ENCODE peak calls at places on chromosomes 16 and 17, in four cellular contexts. One of them, this sample, is unnamed.

GRCh38 chr16:73565263-73565662 is 517.3 kb upstream of the ZFHX3 start:
- DNase-seq in CD4-positive, alpha-beta T cell: no peak
- DNase-seq in tibial artery: no peak
- DNase-seq in brain microvascular endothelial cell: no peak
- DNase-seq in this sample: no peak

GRCh38 chr17:8110456-8110804 is 7.9 kb downstream of the ALOXE3 start:
- DNase-seq in CD4-positive, alpha-beta T cell: no peak
- DNase-seq in tibial artery: no peak
- DNase-seq in brain microvascular endothelial cell: no peak
- DNase-seq in this sample: no peak

GRCh38 chr17:17749025-17749772 is 67.9 kb downstream of the RAI1 start:
- DNase-seq in tibial artery: no peak
- DNase-seq in CD4-positive, alpha-beta T cell: no peak
- DNase-seq in brain microvascular endothelial cell: no peak
- DNase-seq in this sample: no peak

GRCh38 chr16:66927012-66927436 is 1.7 kb upstream of the RRAD start:
- DNase-seq in CD4-positive, alpha-beta T cell: no peak
- DNase-seq in brain microvascular endothelial cell: peak; percentile 95
- DNase-seq in tibial artery: no peak
- DNase-seq in this sample: peak; percentile 61

GRCh38 chr17:76082326-76083251 is 3.6 kb downstream of the ZACN start:
- DNase-seq in brain microvascular endothelial cell: no peak
- DNase-seq in CD4-positive, alpha-beta T cell: no peak
- DNase-seq in tibial artery: no peak
- DNase-seq in this sample: no peak

GRCh38 chr16:85284138-85284897 is 172.0 kb upstream of the CIBAR2 start:
- DNase-seq in CD4-positive, alpha-beta T cell: no peak
- DNase-seq in tibial artery: no peak
- DNase-seq in brain microvascular endothelial cell: no peak
- DNase-seq in this sample: no peak

GRCh38 chr16:83995756-83996155 is 27.7 kb downstream of the NECAB2 start:
- DNase-seq in tibial artery: no peak
- DNase-seq in CD4-positive, alpha-beta T cell: no peak
- DNase-seq in brain microvascular endothelial cell: peak; percentile 21
- DNase-seq in this sample: no peak

GRCh38 chr17:10197721-10198508 is 491 bp downstream of the GAS7 start:
- DNase-seq in CD4-positive, alpha-beta T cell: no peak
- DNase-seq in tibial artery: no peak
- DNase-seq in brain microvascular endothelial cell: no peak
- DNase-seq in this sample: no peak

GRCh38 chr16:24736758-24737157 is 7.3 kb downstream of the TNRC6A start:
- DNase-seq in tibial artery: no peak
- DNase-seq in brain microvascular endothelial cell: no peak
- DNase-seq in CD4-positive, alpha-beta T cell: no peak
- DNase-seq in this sample: no peak

GRCh38 chr17:72244942-72245341 is 124.1 kb downstream of the SOX9 start:
- DNase-seq in tibial artery: no peak
- DNase-seq in CD4-positive, alpha-beta T cell: no peak
- DNase-seq in brain microvascular endothelial cell: no peak
- DNase-seq in this sample: no peak

GRCh38 chr16:700684-701584 is 4.7 kb downstream of the FBXL16 start:
- DNase-seq in CD4-positive, alpha-beta T cell: peak; percentile 55
- DNase-seq in tibial artery: no peak
- DNase-seq in brain microvascular endothelial cell: no peak
- DNase-seq in this sample: no peak

GRCh38 chr16:81595676-81596292 is 151.2 kb downstream of the CMIP start:
- DNase-seq in CD4-positive, alpha-beta T cell: no peak
- DNase-seq in brain microvascular endothelial cell: no peak
- DNase-seq in tibial artery: no peak
- DNase-seq in this sample: no peak

GRCh38 chr16:51971184-51971583 is 575.8 kb downstream of the TOX3 start:
- DNase-seq in CD4-positive, alpha-beta T cell: no peak
- DNase-seq in tibial artery: no peak
- DNase-seq in brain microvascular endothelial cell: peak; percentile 45
- DNase-seq in this sample: peak; percentile 24
- TF ChIP-seq CTCF in CD4-positive, alpha-beta T cell: no peak
- TF ChIP-seq CTCF in tibial artery: no peak
- TF ChIP-seq CTCF in brain microvascular endothelial cell: peak; percentile 69
- TF ChIP-seq CTCF in this sample: no peak

GRCh38 chr16:89573826-89574680 is 1.5 kb upstream of the CPNE7 start:
- DNase-seq in brain microvascular endothelial cell: no peak
- DNase-seq in CD4-positive, alpha-beta T cell: no peak
- DNase-seq in tibial artery: no peak
- DNase-seq in this sample: no peak

GRCh38 chr16:89572042-89572441 is 3.5 kb upstream of the CPNE7 start:
- DNase-seq in tibial artery: no peak
- DNase-seq in brain microvascular endothelial cell: no peak
- DNase-seq in CD4-positive, alpha-beta T cell: no peak
- DNase-seq in this sample: no peak

GRCh38 chr16:89571636-89572035 is 3.9 kb upstream of the CPNE7 start:
- DNase-seq in brain microvascular endothelial cell: no peak
- DNase-seq in tibial artery: no peak
- DNase-seq in CD4-positive, alpha-beta T cell: no peak
- DNase-seq in this sample: no peak

GRCh38 chr16:89574681-89575246 is 794 bp upstream of the CPNE7 start:
- DNase-seq in tibial artery: no peak
- DNase-seq in brain microvascular endothelial cell: no peak
- DNase-seq in CD4-positive, alpha-beta T cell: peak; percentile 57
- DNase-seq in this sample: peak; percentile 70

GRCh38 chr16:89572478-89573205 is 2.9 kb upstream of the CPNE7 start:
- DNase-seq in brain microvascular endothelial cell: no peak
- DNase-seq in CD4-positive, alpha-beta T cell: no peak
- DNase-seq in tibial artery: no peak
- DNase-seq in this sample: no peak
- H3K27ac ChIP-seq in brain microvascular endothelial cell: no peak overlapping the region
- H3K27ac ChIP-seq in CD4-positive, alpha-beta T cell: no peak overlapping the region
- H3K27ac ChIP-seq in tibial artery: no peak overlapping the region
- H3K27ac ChIP-seq in this sample: no peak overlapping the region

GRCh38 chr17:70276931-70277330 is 107.6 kb downstream of the KCNJ2 start:
- DNase-seq in CD4-positive, alpha-beta T cell: no peak
- DNase-seq in brain microvascular endothelial cell: no peak
- DNase-seq in tibial artery: no peak
- DNase-seq in this sample: no peak
- TF ChIP-seq CTCF in CD4-positive, alpha-beta T cell: no peak
- TF ChIP-seq CTCF in brain microvascular endothelial cell: no peak
- TF ChIP-seq CTCF in tibial artery: no peak
- TF ChIP-seq CTCF in this sample: no peak

DNA sequence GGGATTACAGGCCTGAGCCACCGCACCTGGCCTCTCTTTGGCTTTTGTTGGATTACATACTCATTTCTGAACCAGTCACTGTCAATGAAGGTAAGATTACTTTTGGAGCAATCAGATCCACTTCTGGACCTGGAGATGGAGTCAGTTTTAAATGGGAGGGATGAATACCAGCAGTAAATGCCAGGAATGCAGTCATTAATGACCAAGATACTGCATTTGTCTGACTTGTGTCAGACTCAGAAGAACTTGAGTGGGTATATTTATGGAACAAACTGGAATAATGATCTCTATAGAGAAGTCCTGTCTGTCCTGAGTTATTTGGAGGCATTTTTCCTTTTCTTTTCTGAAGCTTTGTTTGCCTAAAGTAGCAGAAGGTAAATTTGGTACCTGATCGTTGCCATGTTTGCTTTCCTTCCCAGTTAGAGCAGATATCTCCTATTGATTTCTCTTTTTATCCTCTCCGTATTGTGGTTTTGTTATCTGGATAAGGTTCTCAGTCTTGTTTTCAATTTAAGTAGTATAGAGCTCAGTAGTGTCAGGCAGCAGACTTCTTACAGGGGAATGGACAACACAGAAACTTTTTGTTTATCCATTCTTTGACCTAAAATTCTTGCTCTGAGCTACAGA is 10.7 kb downstream of the NLK start:
- DNase-seq in CD4-positive, alpha-beta T cell: no peak
- DNase-seq in brain microvascular endothelial cell: no peak
- DNase-seq in tibial artery: no peak
- DNase-seq in this sample: no peak
- H3K27ac ChIP-seq in CD4-positive, alpha-beta T cell: no peak overlapping the region
- H3K27ac ChIP-seq in brain microvascular endothelial cell: no peak overlapping the region
- H3K27ac ChIP-seq in tibial artery: no peak overlapping the region
- H3K27ac ChIP-seq in this sample: no peak overlapping the region

GRCh38 chr16:89931305-89931896 is 8.3 kb downstream of the TUBB3 start:
- DNase-seq in CD4-positive, alpha-beta T cell: no peak
- DNase-seq in tibial artery: no peak
- DNase-seq in brain microvascular endothelial cell: no peak
- DNase-seq in this sample: no peak
- TF ChIP-seq CTCF in CD4-positive, alpha-beta T cell: no peak
- TF ChIP-seq CTCF in tibial artery: no peak
- TF ChIP-seq CTCF in brain microvascular endothelial cell: no peak
- TF ChIP-seq CTCF in this sample: no peak

GRCh38 chr17:1047177-1047885 is 50.4 kb downstream of the TIMM22 start:
- DNase-seq in tibial artery: peak; percentile 63
- DNase-seq in CD4-positive, alpha-beta T cell: no peak
- DNase-seq in brain microvascular endothelial cell: no peak
- DNase-seq in this sample: no peak

GRCh38 chr17:1049446-1050225 is 52.7 kb downstream of the TIMM22 start:
- DNase-seq in tibial artery: no peak
- DNase-seq in brain microvascular endothelial cell: no peak
- DNase-seq in CD4-positive, alpha-beta T cell: no peak
- DNase-seq in this sample: no peak

GRCh38 chr17:1045456-1045855 is 48.5 kb downstream of the TIMM22 start:
- DNase-seq in tibial artery: no peak
- DNase-seq in CD4-positive, alpha-beta T cell: no peak
- DNase-seq in brain microvascular endothelial cell: no peak
- DNase-seq in this sample: no peak

GRCh38 chr17:1050246-1050995 is 53.5 kb downstream of the TIMM22 start:
- DNase-seq in brain microvascular endothelial cell: no peak
- DNase-seq in tibial artery: no peak
- DNase-seq in CD4-positive, alpha-beta T cell: no peak
- DNase-seq in this sample: no peak

DNA sequence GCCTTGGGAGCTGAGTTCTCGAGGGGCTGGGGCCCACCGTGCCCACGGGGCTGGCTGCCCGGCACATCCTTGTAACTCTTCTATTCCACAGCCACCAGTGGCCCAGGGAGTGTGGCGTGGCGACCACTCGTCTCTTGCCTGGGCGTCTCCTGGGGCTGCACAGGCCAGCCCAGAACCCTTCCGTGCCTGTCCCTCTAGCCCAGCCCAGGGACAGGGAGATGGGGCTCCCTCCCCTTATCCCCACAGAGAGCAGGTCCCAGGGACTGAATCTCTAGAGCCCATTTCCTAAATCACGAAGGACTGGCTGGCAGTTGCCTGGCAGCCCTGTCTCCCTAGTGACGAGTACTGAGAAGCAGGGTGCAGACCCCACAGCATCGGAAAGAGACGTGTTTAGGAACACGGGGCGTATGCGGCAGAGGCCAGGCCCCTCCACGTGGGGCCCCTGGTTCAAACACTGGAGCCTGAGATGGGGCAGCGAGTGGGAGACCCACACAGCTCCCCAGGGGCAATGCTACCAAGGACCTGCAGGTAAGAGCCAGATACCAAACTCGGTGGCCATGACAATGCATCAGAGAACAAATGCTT is 51.0 kb downstream of the TIMM22 start:
- DNase-seq in tibial artery: no peak
- DNase-seq in brain microvascular endothelial cell: no peak
- DNase-seq in CD4-positive, alpha-beta T cell: no peak
- DNase-seq in this sample: no peak
- H3K27ac ChIP-seq in tibial artery: peak overlapping the region; percentile 98
- H3K27ac ChIP-seq in brain microvascular endothelial cell: no peak overlapping the region
- H3K27ac ChIP-seq in CD4-positive, alpha-beta T cell: no peak overlapping the region
- H3K27ac ChIP-seq in this sample: peak overlapping the region; percentile 11

GRCh38 chr17:13003454-13003851 is 14.4 kb downstream of the ELAC2 start:
- DNase-seq in tibial artery: no peak
- DNase-seq in CD4-positive, alpha-beta T cell: no peak
- DNase-seq in brain microvascular endothelial cell: no peak
- DNase-seq in this sample: no peak
- TF ChIP-seq CTCF in tibial artery: no peak
- TF ChIP-seq CTCF in CD4-positive, alpha-beta T cell: no peak
- TF ChIP-seq CTCF in brain microvascular endothelial cell: no peak
- TF ChIP-seq CTCF in this sample: peak; percentile 63